ENCODE peak calls at places on chromosomes 16 and 17, in ten cellular contexts. R, O, V, K, A, E, S, I, T and G are unnamed samples.

GRCh38 chr16:49556252-49557069 is 182.9 kb downstream of the C16orf78 start:
- DNase-seq in R (no peak), O (peak), V (peak), K (no peak), A (peak), E (no peak), S (no peak), I (peak), T (no peak), G (no peak)

GRCh38 chr16:70746040-70746707 is 54.8 kb downstream of the VAC14 start:
- DNase-seq in R (no peak), O (no peak), V (no peak), K (no peak), A (peak), E (no peak), S (no peak), I (peak), T (peak), G (peak)

GRCh38 chr16:23527961-23528634 is 17.8 kb upstream of the GGA2 start:
- DNase-seq in R (no peak), O (no peak), V (no peak), K (no peak), A (no peak), E (no peak), S (no peak), I (no peak), T (no peak), G (no peak)

GRCh38 chr16:86242244-86243122 is 267.8 kb upstream of the FOXF1 start:
- DNase-seq in R (no peak), O (no peak), V (no peak), K (no peak), A (no peak), E (no peak), S (no peak), I (no peak), T (no peak), G (no peak)

GRCh38 chr17:45143767-45144198 is 4.5 kb upstream of the HEXIM1 start:
- DNase-seq in R (no peak), O (no peak), V (no peak), K (no peak), A (no peak), E (no peak), S (no peak), I (peak), T (no peak), G (peak)

GRCh38 chr17:1227917-1228751 is 42.1 kb upstream of the BHLHA9 start:
- DNase-seq in R (peak), O (no peak), V (no peak), K (peak), A (no peak), E (no peak), S (no peak), I (no peak), T (no peak), G (peak)

GRCh38 chr17:32777436-32777835 is 99.5 kb downstream of the MYO1D start:
- DNase-seq in R (no peak), O (no peak), V (no peak), K (no peak), A (no peak), E (no peak), S (no peak), I (no peak), T (no peak), G (no peak)

GRCh38 chr16:58125781-58126335 is 3.3 kb downstream of the CFAP20 start:
- DNase-seq in R (no peak), O (no peak), V (no peak), K (peak), A (no peak), E (no peak), S (no peak), I (no peak), T (no peak), G (no peak)

GRCh38 chr16:29862383-29862883 is 593 bp downstream of the CDIPT start:
- DNase-seq in R (no peak), O (no peak), V (no peak), K (no peak), A (no peak), E (no peak), S (no peak), I (peak), T (no peak), G (no peak)

GRCh38 chr17:79630120-79630519 is 19.3 kb upstream of the RBFOX3 start:
- DNase-seq in R (peak), O (no peak), V (peak), K (no peak), A (no peak), E (no peak), S (no peak), I (no peak), T (no peak), G (peak)

GRCh38 chr16:71775949-71776348 is 32.7 kb downstream of the AP1G1 start:
- DNase-seq in R (peak), O (no peak), V (no peak), K (peak), A (no peak), E (no peak), S (no peak), I (no peak), T (no peak), G (no peak)

GRCh38 chr16:1494129-1494640 is 1.0 kb downstream of the TELO2 start:
- DNase-seq in R (peak), O (no peak), V (peak), K (peak), A (no peak), E (no peak), S (no peak), I (no peak), T (peak), G (peak)

GRCh38 chr17:76542566-76542971 is 2.7 kb downstream of the PRCD start:
- DNase-seq in R (no peak), O (no peak), V (no peak), K (no peak), A (no peak), E (no peak), S (no peak), I (no peak), T (no peak), G (peak)

GRCh38 chr16:77059441-77059840 is 131.5 kb upstream of the MON1B start:
- DNase-seq in R (no peak), O (no peak), V (no peak), K (no peak), A (no peak), E (no peak), S (no peak), I (no peak), T (no peak), G (no peak)

GRCh38 chr17:63523256-63523869 is at the start of gene KCNH6:
- DNase-seq in R (no peak), O (no peak), V (no peak), K (no peak), A (no peak), E (no peak), S (no peak), I (no peak), T (no peak), G (no peak)

GRCh38 chr16:68382296-68382718 is 66.0 kb downstream of the SMPD3 start:
- DNase-seq in R (peak), O (no peak), V (peak), K (peak), A (no peak), E (no peak), S (no peak), I (no peak), T (no peak), G (no peak)

GRCh38 chr16:31211960-31212359 is 2.0 kb upstream of the TRIM72 start:
- DNase-seq in R (no peak), O (no peak), V (no peak), K (no peak), A (no peak), E (no peak), S (no peak), I (no peak), T (no peak), G (no peak)

GRCh38 chr17:44464037-44464436 is 39.2 kb downstream of the GPATCH8 start:
- DNase-seq in R (no peak), O (no peak), V (no peak), K (no peak), A (no peak), E (no peak), S (no peak), I (no peak), T (peak), G (no peak)

GRCh38 chr17:35709874-35710273 is 21.6 kb upstream of the RASL10B start:
- DNase-seq in R (no peak), O (no peak), V (no peak), K (no peak), A (peak), E (no peak), S (no peak), I (no peak), T (no peak), G (no peak)

GRCh38 chr17:40443196-40443987 is at the start of gene IGFBP4:
- DNase-seq in R (peak), O (peak), V (peak), K (peak), A (no peak), E (peak), S (peak), I (peak), T (no peak), G (peak)

GRCh38 chr17:43714338-43715149 is 44.0 kb downstream of the SOST start:
- DNase-seq in R (no peak), O (no peak), V (no peak), K (no peak), A (no peak), E (no peak), S (no peak), I (no peak), T (no peak), G (no peak)

GRCh38 chr17:80989586-80989913 is 2.1 kb upstream of the CHMP6 start:
- DNase-seq in R (peak), O (no peak), V (no peak), K (no peak), A (no peak), E (no peak), S (no peak), I (no peak), T (no peak), G (no peak)

GRCh38 chr16:2058901-2059300 is 11.1 kb downstream of the TSC2 start:
- DNase-seq in R (no peak), O (peak), V (no peak), K (no peak), A (no peak), E (no peak), S (no peak), I (no peak), T (no peak), G (no peak)

GRCh38 chr16:67481561-67482259 is 753 bp upstream of the ATP6V0D1 start:
- DNase-seq in R (no peak), O (peak), V (no peak), K (peak), A (no peak), E (peak), S (peak), I (no peak), T (no peak), G (peak)

GRCh38 chr17:83179378-83179777 is 100.0 kb downstream of the METRNL start:
- DNase-seq in R (no peak), O (no peak), V (no peak), K (no peak), A (no peak), E (no peak), S (no peak), I (peak), T (no peak), G (no peak)

GRCh38 chr17:75406222-75406615 is 741 bp upstream of the GRB2 start:
- DNase-seq in R (peak), O (no peak), V (no peak), K (peak), A (no peak), E (peak), S (no peak), I (no peak), T (no peak), G (no peak)

GRCh38 chr17:62931101-62931500 is 34.9 kb upstream of the TANC2 start:
- DNase-seq in R (no peak), O (no peak), V (no peak), K (no peak), A (no peak), E (no peak), S (no peak), I (no peak), T (no peak), G (no peak)

GRCh38 chr16:88356727-88357199 is 26.0 kb upstream of the ZNF469 start:
- DNase-seq in R (no peak), O (no peak), V (no peak), K (no peak), A (no peak), E (no peak), S (no peak), I (no peak), T (no peak), G (no peak)

GRCh38 chr17:82489851-82490511 is 29.6 kb upstream of the FOXK2 start:
- DNase-seq in R (no peak), O (no peak), V (no peak), K (no peak), A (no peak), E (no peak), S (no peak), I (no peak), T (no peak), G (no peak)

GRCh38 chr17:45929344-45929743 is 35.0 kb downstream of the MAPT start:
- DNase-seq in R (no peak), O (no peak), V (no peak), K (no peak), A (no peak), E (no peak), S (no peak), I (no peak), T (no peak), G (no peak)

GRCh38 chr17:78979780-78980623 is at the start of gene LGALS3BP:
- DNase-seq in R (no peak), O (peak), V (no peak), K (peak), A (peak), E (no peak), S (no peak), I (peak), T (no peak), G (peak)

GRCh38 chr17:55149485-55149884 is 115.3 kb upstream of the HLF start:
- DNase-seq in R (no peak), O (no peak), V (no peak), K (no peak), A (no peak), E (no peak), S (no peak), I (no peak), T (no peak), G (no peak)